ENCODE peak calls at places on chromosome 1, in six cellular contexts. Z, S, V, W, T and O are unnamed samples.

GRCh38 chr1:52602328-52603300 is at the start of gene GPX7:
- DNase-seq in Z (no peak), S (peak; percentile 63), V (peak; percentile 25), W (peak; percentile 74), T (peak; percentile 7), O (peak; percentile 36)

GRCh38 chr1:76951185-76951584 is 83.9 kb downstream of the ST6GALNAC5 start:
- DNase-seq in Z (no peak), S (no peak), V (no peak), W (no peak), T (no peak), O (no peak)

GRCh38 chr1:62144238-62144831 is 50.3 kb upstream of the L1TD1 start:
- DNase-seq in Z (peak; percentile 66), S (peak; percentile 55), V (peak; percentile 63), W (peak; percentile 73), T (peak; percentile 4), O (peak; percentile 34)

GRCh38 chr1:94903318-94904009 is 23.4 kb downstream of the CNN3 start:
- DNase-seq in Z (no peak), S (no peak), V (no peak), W (no peak), T (no peak), O (no peak)

GRCh38 chr1:153976819-153977249 is 640 bp downstream of the JTB start:
- DNase-seq in Z (no peak), S (no peak), V (no peak), W (no peak), T (no peak), O (no peak)

GRCh38 chr1:91585982-91586381 is 85.3 kb downstream of the CDC7 start:
- DNase-seq in Z (no peak), S (no peak), V (no peak), W (no peak), T (no peak), O (no peak)

GRCh38 chr1:181324797-181325616 is 158.3 kb upstream of the CACNA1E start:
- DNase-seq in Z (no peak), S (no peak), V (no peak), W (no peak), T (no peak), O (no peak)

GRCh38 chr1:61606448-61607312 is 118.3 kb downstream of the TM2D1 start:
- DNase-seq in Z (no peak), S (no peak), V (no peak), W (peak; percentile 54), T (no peak), O (no peak)

GRCh38 chr1:109659997-109660755 is 4.3 kb downstream of the GSTM4 start:
- DNase-seq in Z (no peak), S (no peak), V (no peak), W (peak; percentile 59), T (peak; percentile 25), O (no peak)

GRCh38 chr1:179550753-179551682 is 24.7 kb downstream of the NPHS2 start:
- DNase-seq in Z (no peak), S (no peak), V (no peak), W (no peak), T (peak; percentile 37), O (no peak)

GRCh38 chr1:32619701-32620485 is 30.5 kb downstream of the ZBTB8OS start:
- DNase-seq in Z (no peak), S (no peak), V (no peak), W (no peak), T (no peak), O (no peak)

GRCh38 chr1:234139966-234140365 is 233.3 kb upstream of the COA6 start:
- DNase-seq in Z (no peak), S (no peak), V (no peak), W (no peak), T (peak; percentile 45), O (no peak)

GRCh38 chr1:89070509-89070908 is 5.5 kb upstream of the GBP1 start:
- DNase-seq in Z (no peak), S (no peak), V (no peak), W (no peak), T (no peak), O (no peak)

GRCh38 chr1:209652121-209652742 is at the start of gene LAMB3:
- DNase-seq in Z (no peak), S (no peak), V (no peak), W (no peak), T (no peak), O (peak; percentile 87)

GRCh38 chr1:2400950-2401649 is 9.5 kb downstream of the RER1 start:
- DNase-seq in Z (no peak), S (no peak), V (no peak), W (no peak), T (no peak), O (no peak)

GRCh38 chr1:9628541-9629444 is 22.7 kb upstream of the PIK3CD start:
- DNase-seq in Z (no peak), S (peak; percentile 79), V (no peak), W (no peak), T (no peak), O (no peak)

GRCh38 chr1:31760422-31760900 is 3.7 kb downstream of the ADGRB2 start:
- DNase-seq in Z (no peak), S (no peak), V (no peak), W (no peak), T (no peak), O (no peak)

GRCh38 chr1:53541761-53542550 is 82.8 kb downstream of the DMRTB1 start:
- DNase-seq in Z (peak; percentile 70), S (no peak), V (no peak), W (peak; percentile 64), T (peak; percentile 62), O (no peak)

GRCh38 chr1:2785631-2786328 is 15.7 kb downstream of the TTC34 start:
- DNase-seq in Z (no peak), S (no peak), V (no peak), W (no peak), T (no peak), O (no peak)

GRCh38 chr1:230758705-230759354 is 11.6 kb downstream of the CAPN9 start:
- DNase-seq in Z (no peak), S (no peak), V (no peak), W (no peak), T (no peak), O (no peak)